ENCODE peak calls at places on chromosomes 4 and X, in eight cellular contexts. N is fibroblast of mammary gland; L is tibial nerve; Y is IMR-90; E is CD8-positive, alpha-beta T cell; V is ascending aorta; A is GM13977; Z is anterior cingulate cortex. T is an unnamed sample.

GRCh38 chrX:8849462-8849861 is 48.3 kb upstream of the FAM9A start:
- DNase-seq in V (no peak), E (no peak), N (peak), Y (peak), Z (no peak), L (no peak), A (no peak), T (no peak)

GRCh38 chr4:152536545-152537182 is 772 bp upstream of the FBXW7 start:
- DNase-seq in L (peak), A (peak), E (peak), Y (peak), V (peak), Z (no peak), N (peak), T (no peak)

GRCh38 chr4:79678472-79679202 is 270.6 kb upstream of the GK2 start:
- DNase-seq in A (no peak), N (no peak), V (no peak), E (no peak), Y (peak), Z (peak), L (no peak), T (no peak)

GRCh38 chr4:2793578-2793919 is 664 bp downstream of the SH3BP2 start:
- DNase-seq in L (no peak), Y (peak), Z (no peak), E (no peak), V (peak), N (peak), A (no peak), T (no peak)

GRCh38 chr4:87093443-87094123 is 126.8 kb downstream of the KLHL8 start:
- DNase-seq in E (peak), L (peak), Y (peak), N (peak), Z (no peak), V (no peak), A (peak), T (no peak)

GRCh38 chrX:132435222-132435621 is 53.6 kb downstream of the MBNL3 start:
- DNase-seq in A (no peak), Z (no peak), L (peak), N (peak), E (no peak), V (no peak), Y (no peak), T (no peak)

GRCh38 chr4:11106190-11106589 is 322.5 kb downstream of the HS3ST1 start:
- DNase-seq in L (no peak), Z (no peak), V (no peak), A (no peak), N (peak), E (no peak), Y (no peak), T (no peak)

GRCh38 chrX:12115377-12115776 is 22.9 kb upstream of the FRMPD4 start:
- DNase-seq in V (no peak), L (no peak), Y (no peak), E (no peak), A (no peak), Z (no peak), N (no peak), T (no peak)

GRCh38 chr4:6200011-6200921 is at the start of gene JAKMIP1:
- DNase-seq in A (peak), V (no peak), N (peak), E (peak), Y (peak), Z (peak), L (peak), T (peak)

GRCh38 chrX:107629533-107629909 is 1.2 kb downstream of the PRPS1 start:
- DNase-seq in N (peak), Z (no peak), L (peak), V (no peak), A (no peak), Y (peak), E (no peak), T (no peak)

GRCh38 chr4:9946171-9946570 is 75.1 kb downstream of the SLC2A9 start:
- DNase-seq in Z (no peak), E (no peak), N (no peak), L (no peak), V (no peak), Y (no peak), A (no peak), T (no peak)

GRCh38 chrX:115929480-115929879 is 241.1 kb upstream of the AGTR2 start:
- DNase-seq in Z (no peak), E (no peak), V (no peak), L (no peak), Y (no peak), A (no peak), N (no peak), T (no peak)

GRCh38 chr4:98935633-98936032 is 6.7 kb upstream of the EIF4E start:
- DNase-seq in E (no peak), N (no peak), A (no peak), Z (no peak), L (no peak), V (no peak), Y (no peak), T (no peak)

GRCh38 chr4:183407635-183408463 is 36.6 kb upstream of the CDKN2AIP start:
- DNase-seq in E (no peak), L (no peak), Y (no peak), N (no peak), V (no peak), A (no peak), Z (no peak), T (no peak)

GRCh38 chr4:11338990-11339782 is 89.5 kb downstream of the HS3ST1 start:
- DNase-seq in A (no peak), V (no peak), Y (no peak), E (no peak), Z (no peak), N (no peak), L (no peak), T (no peak)

GRCh38 chr4:986949-987688 is at the start of gene IDUA:
- DNase-seq in E (peak), Z (peak), V (peak), Y (peak), A (peak), L (peak), N (peak), T (no peak)

GRCh38 chrX:136130931-136131843 is 16.1 kb upstream of the FHL1 start:
- DNase-seq in L (no peak), V (no peak), Y (peak), N (peak), A (no peak), Z (no peak), E (no peak), T (no peak)

GRCh38 chr4:51867689-51868448 is 24.9 kb downstream of the DCUN1D4 start:
- DNase-seq in L (no peak), N (no peak), Y (no peak), E (no peak), Z (no peak), V (no peak), A (no peak), T (no peak)

GRCh38 chrX:53794181-53794580 is 107.7 kb upstream of the HUWE1 start:
- DNase-seq in V (no peak), N (no peak), A (no peak), E (no peak), L (no peak), Y (no peak), Z (no peak), T (no peak)

GRCh38 chr4:5823542-5824211 is 69.2 kb downstream of the CRMP1 start:
- DNase-seq in E (no peak), L (no peak), A (no peak), Y (no peak), N (no peak), Z (no peak), V (no peak), T (peak)

GRCh38 chr4:173167793-173168395 is 717 bp upstream of the GALNT7 start:
- DNase-seq in E (no peak), Z (no peak), N (peak), A (peak), V (no peak), Y (peak), L (no peak), T (no peak)

GRCh38 chrX:38055170-38055847 is 49.0 kb downstream of the SYTL5 start:
- DNase-seq in Z (no peak), A (no peak), E (no peak), N (peak), V (no peak), Y (peak), L (peak), T (no peak)

GRCh38 chr4:87250294-87250693 is 29.9 kb upstream of the KLHL8 start:
- DNase-seq in N (no peak), Z (no peak), Y (no peak), L (no peak), V (no peak), A (no peak), E (no peak), T (no peak)

GRCh38 chr4:6421397-6421796 is 51.0 kb downstream of the PPP2R2C start:
- DNase-seq in N (no peak), E (no peak), Z (no peak), L (no peak), Y (no peak), V (no peak), A (no peak), T (no peak)

GRCh38 chrX:103953353-103953752 is 9.1 kb upstream of the TMSB15B start:
- DNase-seq in L (no peak), N (no peak), Z (no peak), A (no peak), Y (no peak), E (no peak), V (no peak), T (no peak)

GRCh38 chrX:8673211-8673610 is 58.7 kb downstream of the ANOS1 start:
- DNase-seq in V (no peak), Y (no peak), N (peak), L (no peak), E (no peak), A (no peak), Z (no peak), T (no peak)

GRCh38 chrX:139091878-139092277 is 380.4 kb upstream of the FGF13 start:
- DNase-seq in A (no peak), E (no peak), L (no peak), Y (no peak), Z (no peak), V (no peak), N (no peak), T (no peak)

GRCh38 chr4:109177411-109177810 is 125.0 kb downstream of the COL25A1 start:
- DNase-seq in L (no peak), N (no peak), V (no peak), Z (no peak), E (no peak), A (no peak), Y (no peak), T (no peak)

GRCh38 chr4:169174247-169174646 is 96.5 kb downstream of the SH3RF1 start:
- DNase-seq in L (no peak), Y (no peak), N (no peak), A (no peak), E (no peak), Z (no peak), V (no peak), T (no peak)